ENCODE peak calls at places on chromosomes 1 and 21, in eight cellular contexts. Z is foreskin fibroblast; C is endodermal cell; V is GM06990; U is hepatocyte; J is cardiac fibroblast; M is esophagus squamous epithelium; A is CD8-positive, alpha-beta memory T cell. L is an unnamed sample.

GRCh38 chr1:245247791-245248789 is 93.3 kb downstream of the KIF26B start:
- DNase-seq in Z (no peak), C (no peak), V (no peak), U (no peak), J (no peak), M (no peak), A (no peak), L (no peak)

GRCh38 chr1:24526940-24527542 is 24.4 kb downstream of the RCAN3 start:
- DNase-seq in Z (no peak), C (no peak), V (no peak), U (no peak), J (peak; percentile 19), M (no peak), A (peak; percentile 34), L (peak; percentile 37)

GRCh38 chr1:47188901-47189785 is 693 bp downstream of the PDZK1IP1 start:
- DNase-seq in Z (no peak), C (no peak), V (no peak), U (no peak), J (no peak), M (no peak), A (no peak), L (peak; percentile 23)

GRCh38 chr1:53658489-53659230 is 80.3 kb downstream of the GLIS1 start:
- DNase-seq in Z (no peak), C (no peak), V (no peak), U (no peak), J (no peak), M (no peak), A (no peak), L (no peak)

GRCh38 chr1:87215592-87215991 is 113.1 kb upstream of the LMO4 start:
- DNase-seq in Z (no peak), C (no peak), V (no peak), U (no peak), J (no peak), M (no peak), A (no peak), L (no peak)

GRCh38 chr1:42152907-42153597 is at the start of gene GUCA2B:
- DNase-seq in Z (no peak), C (no peak), V (no peak), U (no peak), J (no peak), M (no peak), A (no peak), L (no peak)

GRCh38 chr1:65792671-65793358 is at the start of gene PDE4B:
- DNase-seq in Z (peak; percentile 38), C (peak; percentile 83), V (no peak), U (peak; percentile 19), J (no peak), M (no peak), A (no peak), L (peak; percentile 20)

GRCh38 chr1:183238071-183238470 is 52.0 kb downstream of the LAMC2 start:
- DNase-seq in Z (peak; percentile 83), C (no peak), V (no peak), U (no peak), J (peak; percentile 43), M (no peak), A (no peak), L (no peak)

GRCh38 chr1:167627615-167627864 is 2.5 kb upstream of the RCSD1 start:
- DNase-seq in Z (no peak), C (no peak), V (no peak), U (no peak), J (no peak), M (no peak), A (peak; percentile 32), L (no peak)

GRCh38 chr1:115641762-115642167 is at the start of gene VANGL1:
- DNase-seq in Z (peak; percentile 54), C (peak; percentile 87), V (peak; percentile 75), U (peak; percentile 88), J (peak; percentile 69), M (no peak), A (peak; percentile 23), L (peak; percentile 79)

GRCh38 chr1:39204441-39205081 is at the start of gene MACF1:
- DNase-seq in Z (peak; percentile 91), C (peak; percentile 77), V (no peak), U (peak; percentile 86), J (peak; percentile 97), M (no peak), A (no peak), L (peak; percentile 60)

GRCh38 chr1:181655756-181656155 is 172.4 kb downstream of the CACNA1E start:
- DNase-seq in Z (no peak), C (no peak), V (no peak), U (no peak), J (no peak), M (no peak), A (no peak), L (no peak)

GRCh38 chr1:19869929-19870328 is 12.3 kb upstream of the OTUD3 start:
- DNase-seq in Z (no peak), C (no peak), V (no peak), U (peak; percentile 39), J (peak; percentile 59), M (no peak), A (no peak), L (no peak)

GRCh38 chr21:41622831-41623548 is 115.0 kb upstream of the TMPRSS2 start:
- DNase-seq in Z (no peak), C (no peak), V (no peak), U (no peak), J (no peak), M (no peak), A (no peak), L (no peak)

GRCh38 chr1:111199881-111200801 is at the start of gene DENND2D:
- DNase-seq in Z (no peak), C (no peak), V (no peak), U (no peak), J (no peak), M (no peak), A (peak; percentile 42), L (peak; percentile 73)

GRCh38 chr1:192159034-192159433 is 772 bp downstream of the RGS18 start:
- DNase-seq in Z (no peak), C (no peak), V (no peak), U (no peak), J (no peak), M (no peak), A (no peak), L (no peak)
- H3K4me3 ChIP-seq in Z (no peak overlapping the region), C (no peak overlapping the region), V (no peak overlapping the region), U (no peak overlapping the region), J (no peak overlapping the region), M (peak overlapping the region; percentile 10), A (no peak overlapping the region), L (no peak overlapping the region)

GRCh38 chr1:56578664-56578962 is 750 bp downstream of the PLPP3 start:
- DNase-seq in Z (no peak), C (peak; percentile 81), V (peak; percentile 70), U (peak; percentile 51), J (no peak), M (no peak), A (no peak), L (no peak)
- H3K4me3 ChIP-seq in Z (peak overlapping the region; percentile 99), C (peak overlapping the region; percentile 88), V (peak overlapping the region; percentile 63), U (peak overlapping the region; percentile 62), J (peak overlapping the region; percentile 69), M (peak overlapping the region; percentile 96), A (no peak overlapping the region), L (peak overlapping the region; percentile 94)

DNA sequence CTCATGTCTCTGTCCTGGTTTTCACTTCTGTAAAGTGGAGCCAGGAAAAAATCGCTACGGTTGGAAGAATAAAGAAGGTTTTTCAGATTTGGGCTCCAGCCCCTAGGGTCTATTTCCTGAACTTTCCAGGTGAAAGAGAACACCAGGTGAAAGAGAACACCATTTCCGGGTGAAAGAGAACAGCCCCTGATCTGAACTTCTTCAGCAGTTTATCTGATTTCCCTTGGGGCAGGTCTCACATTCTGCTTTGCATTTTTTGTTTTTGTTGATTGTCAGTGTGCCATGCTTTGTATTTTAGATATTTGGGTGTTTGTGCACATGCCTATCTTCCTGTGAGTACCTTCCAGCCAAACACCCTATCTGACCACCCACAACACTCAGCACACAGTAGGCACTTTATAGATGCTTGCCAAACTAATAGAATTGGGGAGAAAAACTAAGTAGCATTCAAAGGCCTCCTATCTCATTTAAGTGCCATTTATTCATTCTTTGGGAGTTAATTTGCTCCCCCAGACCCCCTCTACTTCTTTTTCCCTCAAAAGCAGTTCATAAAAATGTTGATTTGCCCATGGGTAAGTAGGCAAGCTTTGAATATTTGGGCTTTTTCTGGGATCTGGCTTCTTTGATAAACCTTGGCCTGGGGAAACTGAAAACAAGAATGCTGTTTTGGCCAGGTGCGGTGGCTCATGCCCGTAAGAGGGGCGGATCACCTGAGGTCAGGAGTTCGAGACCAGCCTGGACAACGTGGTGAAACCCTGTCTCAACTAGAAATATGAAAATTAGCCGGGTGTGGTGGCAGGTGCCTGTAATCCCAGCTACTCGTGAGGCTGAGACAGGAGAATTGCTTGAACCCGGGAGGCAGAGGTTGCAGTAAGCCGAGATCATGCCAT is 2.2 kb downstream of the NAV1 start:
- DNase-seq in Z (no peak), C (no peak), V (no peak), U (no peak), J (no peak), M (no peak), A (no peak), L (no peak)
- H3K4me3 ChIP-seq in Z (peak overlapping the region; percentile 86), C (peak overlapping the region; percentile 88), V (no peak overlapping the region), U (no peak overlapping the region), J (peak overlapping the region; percentile 71), M (no peak overlapping the region), A (no peak overlapping the region), L (no peak overlapping the region)

GRCh38 chr1:201505505-201505893 is 1.4 kb downstream of the CSRP1 start:
- DNase-seq in Z (peak; percentile 51), C (peak; percentile 72), V (no peak), U (no peak), J (peak; percentile 88), M (no peak), A (no peak), L (peak; percentile 79)
- H3K4me3 ChIP-seq in Z (peak overlapping the region; percentile 64), C (no peak overlapping the region), V (peak overlapping the region; percentile 84), U (no peak overlapping the region), J (peak overlapping the region; percentile 79), M (peak overlapping the region; percentile 63), A (no peak overlapping the region), L (peak overlapping the region; percentile 65)

GRCh38 chr1:207627496-207627895 is 17.4 kb upstream of the CR1L start:
- DNase-seq in Z (no peak), C (no peak), V (no peak), U (no peak), J (no peak), M (no peak), A (no peak), L (no peak)

GRCh38 chr1:207631137-207631536 is 13.8 kb upstream of the CR1L start:
- DNase-seq in Z (no peak), C (no peak), V (no peak), U (no peak), J (no peak), M (no peak), A (no peak), L (no peak)

GRCh38 chr1:207628776-207629175 is 16.2 kb upstream of the CR1L start:
- DNase-seq in Z (no peak), C (no peak), V (no peak), U (no peak), J (peak; percentile 23), M (no peak), A (no peak), L (no peak)

DNA sequence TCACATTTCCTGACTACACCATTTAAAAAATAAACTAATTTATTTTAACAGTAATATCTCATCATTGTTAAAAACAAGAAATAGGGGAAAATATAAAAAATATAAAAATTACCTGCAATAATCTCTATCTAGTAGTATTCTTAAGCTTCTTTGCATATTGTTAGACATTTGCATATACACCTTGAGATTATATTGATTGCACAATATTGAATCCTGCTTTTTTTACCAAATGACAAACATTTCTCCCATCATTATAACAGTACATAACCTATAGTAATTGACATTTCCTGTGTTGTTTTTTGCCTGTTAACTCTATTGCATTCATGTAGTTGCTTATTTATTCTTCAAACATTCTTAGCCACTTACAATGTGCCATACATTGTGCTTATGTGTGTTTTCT is 11.7 kb upstream of the CR1L start:
- DNase-seq in Z (no peak), C (no peak), V (no peak), U (no peak), J (no peak), M (no peak), A (no peak), L (no peak)
- H3K4me3 ChIP-seq in Z (no peak overlapping the region), C (no peak overlapping the region), V (no peak overlapping the region), U (no peak overlapping the region), J (no peak overlapping the region), M (no peak overlapping the region), A (no peak overlapping the region), L (no peak overlapping the region)